ENCODE peak calls at places on chromosomes 11 and 22, in seven cellular contexts. G is fibroblast of lung; W is anterior cingulate cortex; U is GDM1; Z is stimulated activated CD8-positive, alpha-beta memory T cell treated with anti-CD3 and anti-CD28 coated beads, Interleukin-15, amount 100 ng/mL, for 1 hour; D is LHCN-M2; N is Calu3. E is an unnamed sample.

GRCh38 chr11:69337211-69337721 is 43.3 kb downstream of the MYEOV start:
- DNase-seq in G (peak), W (no peak), U (no peak), Z (no peak), D (peak), N (peak), E (no peak)

GRCh38 chr11:36249271-36249670 is 40.0 kb downstream of the COMMD9 start:
- DNase-seq in G (peak), W (no peak), U (no peak), Z (no peak), D (peak), N (no peak), E (peak)

GRCh38 chr22:42344391-42344861 is 74.0 kb upstream of the TCF20 start:
- DNase-seq in G (peak), W (peak), U (no peak), Z (no peak), D (no peak), N (no peak), E (peak)

GRCh38 chr22:50470491-50470890 is 4.3 kb downstream of the SBF1 start:
- DNase-seq in G (no peak), W (no peak), U (no peak), Z (no peak), D (no peak), N (no peak), E (no peak)

GRCh38 chr11:9755561-9755960 is 91.7 kb downstream of the SWAP70 start:
- DNase-seq in G (peak), W (no peak), U (no peak), Z (no peak), D (peak), N (no peak), E (peak)

GRCh38 chr11:78209478-78209877 is 20.8 kb downstream of the USP35 start:
- DNase-seq in G (no peak), W (no peak), U (no peak), Z (no peak), D (no peak), N (no peak), E (no peak)

GRCh38 chr22:28435960-28436359 is 243.7 kb downstream of the TTC28 start:
- DNase-seq in G (peak), W (no peak), U (no peak), Z (no peak), D (no peak), N (no peak), E (no peak)

GRCh38 chr11:76798202-76798581 is 15.0 kb downstream of the TSKU start:
- DNase-seq in G (no peak), W (no peak), U (no peak), Z (no peak), D (no peak), N (no peak), E (no peak)

GRCh38 chr11:35427158-35427557 is 7.8 kb upstream of the SLC1A2 start:
- DNase-seq in G (peak), W (no peak), U (no peak), Z (no peak), D (peak), N (no peak), E (peak)

GRCh38 chr22:37229012-37229804 is 14.9 kb downstream of the RAC2 start:
- DNase-seq in G (peak), W (no peak), U (no peak), Z (no peak), D (peak), N (peak), E (peak)

GRCh38 chr11:126122863-126123262 is 60.2 kb upstream of the CDON start:
- DNase-seq in G (no peak), W (no peak), U (no peak), Z (no peak), D (no peak), N (no peak), E (no peak)

GRCh38 chr22:49655168-49655812 is 172.4 kb downstream of the BRD1 start:
- DNase-seq in G (no peak), W (no peak), U (no peak), Z (no peak), D (no peak), N (no peak), E (no peak)

GRCh38 chr11:124536520-124536919 is 6.9 kb downstream of the OR8B12 start:
- DNase-seq in G (peak), W (no peak), U (peak), Z (no peak), D (peak), N (peak), E (no peak)

E was measured in astrocyte of the cerebellum.